ENCODE peak calls at places on chromosomes 13 and 19, in eight cellular contexts. One of them, this sample, is unnamed. For H3K4me1, the result is how much of the 10 kb centered on the place peaks cover.

GRCh38 chr19:7860902-7861618 is 13.1 kb downstream of the PRR36 start:
- DNase-seq in fibroblast of lung: no peak
- DNase-seq in IMR-90: no peak
- DNase-seq in heart left ventricle: no peak
- DNase-seq in breast epithelium: no peak
- DNase-seq in neuronal stem cell: no peak
- DNase-seq in thyroid gland: no peak
- DNase-seq in upper lobe of left lung: no peak
- DNase-seq in this sample: no peak

GRCh38 chr19:9065457-9066014 is 21.3 kb upstream of the OR1M1 start:
- DNase-seq in fibroblast of lung: no peak
- DNase-seq in thyroid gland: no peak
- DNase-seq in IMR-90: no peak
- DNase-seq in neuronal stem cell: no peak
- DNase-seq in heart left ventricle: no peak
- DNase-seq in breast epithelium: no peak
- DNase-seq in upper lobe of left lung: peak
- DNase-seq in this sample: no peak

GRCh38 chr13:33275916-33276315 is 9.6 kb downstream of the STARD13 start:
- DNase-seq in heart left ventricle: no peak
- DNase-seq in neuronal stem cell: no peak
- DNase-seq in upper lobe of left lung: no peak
- DNase-seq in IMR-90: peak
- DNase-seq in breast epithelium: no peak
- DNase-seq in fibroblast of lung: peak
- DNase-seq in thyroid gland: no peak
- DNase-seq in this sample: no peak

GRCh38 chr13:39040206-39040605 is 1.9 kb downstream of the NHLRC3 start:
- DNase-seq in IMR-90: no peak
- DNase-seq in fibroblast of lung: no peak
- DNase-seq in upper lobe of left lung: no peak
- DNase-seq in neuronal stem cell: no peak
- DNase-seq in heart left ventricle: no peak
- DNase-seq in thyroid gland: no peak
- DNase-seq in breast epithelium: no peak
- DNase-seq in this sample: no peak

GRCh38 chr19:29815231-29815630 is 3.4 kb downstream of the CCNE1 start:
- DNase-seq in IMR-90: no peak
- DNase-seq in breast epithelium: no peak
- DNase-seq in heart left ventricle: no peak
- DNase-seq in upper lobe of left lung: no peak
- DNase-seq in thyroid gland: no peak
- DNase-seq in fibroblast of lung: no peak
- DNase-seq in neuronal stem cell: no peak
- DNase-seq in this sample: no peak

GRCh38 chr19:277131-277530 is 14.1 kb downstream of the PLPP2 start:
- DNase-seq in heart left ventricle: no peak
- DNase-seq in IMR-90: no peak
- DNase-seq in fibroblast of lung: no peak
- DNase-seq in upper lobe of left lung: no peak
- DNase-seq in neuronal stem cell: no peak
- DNase-seq in thyroid gland: no peak
- DNase-seq in breast epithelium: no peak
- DNase-seq in this sample: no peak

GRCh38 chr19:660793-661426 is 2.1 kb downstream of the RNF126 start:
- DNase-seq in neuronal stem cell: no peak
- DNase-seq in heart left ventricle: no peak
- DNase-seq in IMR-90: no peak
- DNase-seq in breast epithelium: no peak
- DNase-seq in fibroblast of lung: no peak
- DNase-seq in upper lobe of left lung: peak
- DNase-seq in thyroid gland: no peak
- DNase-seq in this sample: no peak

GRCh38 chr13:45770886-45771285 is 68.8 kb downstream of the CBY2 start:
- DNase-seq in heart left ventricle: no peak
- DNase-seq in fibroblast of lung: no peak
- DNase-seq in neuronal stem cell: no peak
- DNase-seq in thyroid gland: no peak
- DNase-seq in IMR-90: no peak
- DNase-seq in breast epithelium: no peak
- DNase-seq in upper lobe of left lung: no peak
- DNase-seq in this sample: no peak

GRCh38 chr19:24063312-24063711 is 23.7 kb upstream of the ZNF254 start:
- DNase-seq in IMR-90: no peak
- DNase-seq in fibroblast of lung: no peak
- DNase-seq in heart left ventricle: no peak
- DNase-seq in thyroid gland: no peak
- DNase-seq in breast epithelium: no peak
- DNase-seq in neuronal stem cell: no peak
- DNase-seq in upper lobe of left lung: no peak
- DNase-seq in this sample: no peak

GRCh38 chr19:54106716-54107115 is 4.1 kb downstream of the NDUFA3 start:
- DNase-seq in neuronal stem cell: no peak
- DNase-seq in upper lobe of left lung: no peak
- DNase-seq in heart left ventricle: no peak
- DNase-seq in IMR-90: no peak
- DNase-seq in fibroblast of lung: no peak
- DNase-seq in breast epithelium: no peak
- DNase-seq in thyroid gland: no peak
- DNase-seq in this sample: no peak

GRCh38 chr19:31140717-31141116 is 208.5 kb downstream of the TSHZ3 start:
- DNase-seq in thyroid gland: no peak
- DNase-seq in breast epithelium: no peak
- DNase-seq in heart left ventricle: no peak
- DNase-seq in upper lobe of left lung: no peak
- DNase-seq in IMR-90: peak
- DNase-seq in neuronal stem cell: no peak
- DNase-seq in fibroblast of lung: peak
- DNase-seq in this sample: no peak

GRCh38 chr13:110340812-110341444 is 33.8 kb downstream of the COL4A2 start:
- DNase-seq in thyroid gland: peak
- DNase-seq in fibroblast of lung: peak
- DNase-seq in IMR-90: peak
- DNase-seq in heart left ventricle: peak
- DNase-seq in neuronal stem cell: no peak
- DNase-seq in upper lobe of left lung: no peak
- DNase-seq in breast epithelium: no peak
- DNase-seq in this sample: no peak

GRCh38 chr19:35703343-35703742 is 1.0 kb upstream of the ZBTB32 start:
- DNase-seq in thyroid gland: no peak
- DNase-seq in upper lobe of left lung: no peak
- DNase-seq in fibroblast of lung: no peak
- DNase-seq in breast epithelium: no peak
- DNase-seq in heart left ventricle: no peak
- DNase-seq in neuronal stem cell: no peak
- DNase-seq in IMR-90: no peak
- DNase-seq in this sample: no peak

GRCh38 chr19:662207-662961 is 630 bp downstream of the RNF126 start:
- DNase-seq in upper lobe of left lung: peak
- DNase-seq in heart left ventricle: peak
- DNase-seq in IMR-90: peak
- DNase-seq in thyroid gland: peak
- DNase-seq in neuronal stem cell: no peak
- DNase-seq in breast epithelium: no peak
- DNase-seq in fibroblast of lung: peak
- DNase-seq in this sample: peak

GRCh38 chr13:80504453-80504852 is 163.5 kb upstream of the SPRY2 start:
- DNase-seq in heart left ventricle: no peak
- DNase-seq in IMR-90: no peak
- DNase-seq in breast epithelium: no peak
- DNase-seq in neuronal stem cell: no peak
- DNase-seq in thyroid gland: no peak
- DNase-seq in fibroblast of lung: no peak
- DNase-seq in upper lobe of left lung: no peak
- DNase-seq in this sample: no peak

GRCh38 chr13:51803018-51803417 is 945 bp downstream of the DHRS12 start:
- DNase-seq in breast epithelium: no peak
- DNase-seq in IMR-90: no peak
- DNase-seq in neuronal stem cell: no peak
- DNase-seq in fibroblast of lung: no peak
- DNase-seq in heart left ventricle: no peak
- DNase-seq in upper lobe of left lung: no peak
- DNase-seq in thyroid gland: peak
- DNase-seq in this sample: no peak

GRCh38 chr13:43006893-43007631 is 15.0 kb upstream of the EPSTI1 start:
- DNase-seq in upper lobe of left lung: no peak
- DNase-seq in neuronal stem cell: no peak
- DNase-seq in fibroblast of lung: peak
- DNase-seq in IMR-90: peak
- DNase-seq in breast epithelium: no peak
- DNase-seq in thyroid gland: peak
- DNase-seq in heart left ventricle: no peak
- DNase-seq in this sample: no peak
- H3K4me1 ChIP-seq in upper lobe of left lung: under half
- H3K4me1 ChIP-seq in neuronal stem cell: under half
- H3K4me1 ChIP-seq in fibroblast of lung: under half
- H3K4me1 ChIP-seq in IMR-90: under half
- H3K4me1 ChIP-seq in breast epithelium: under half
- H3K4me1 ChIP-seq in thyroid gland: under half
- H3K4me1 ChIP-seq in heart left ventricle: under half
- H3K4me1 ChIP-seq in this sample: under half

DNA sequence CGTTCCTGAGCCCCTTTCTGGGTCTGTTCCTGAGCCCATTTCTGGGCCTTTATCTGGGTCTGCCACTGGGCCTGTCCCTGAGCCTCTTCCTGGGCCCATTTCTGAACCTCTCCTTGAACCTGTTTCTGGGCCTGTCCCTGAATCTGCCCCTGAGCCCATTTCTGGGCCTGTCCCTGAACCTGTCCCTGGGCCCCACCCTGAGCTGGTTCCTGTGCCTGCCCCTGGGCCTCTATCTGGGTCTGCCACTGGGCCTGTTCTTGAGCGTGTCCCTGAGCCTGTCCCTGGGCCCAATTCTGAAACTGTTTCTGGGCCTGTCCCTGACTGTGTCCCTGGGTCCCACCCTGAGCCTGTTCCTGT is 40.4 kb upstream of the GRTP1 start:
- DNase-seq in neuronal stem cell: no peak
- DNase-seq in IMR-90: no peak
- DNase-seq in breast epithelium: no peak
- DNase-seq in heart left ventricle: peak
- DNase-seq in upper lobe of left lung: no peak
- DNase-seq in thyroid gland: no peak
- DNase-seq in fibroblast of lung: no peak
- DNase-seq in this sample: no peak
- H3K4me1 ChIP-seq in neuronal stem cell: under half
- H3K4me1 ChIP-seq in IMR-90: under half
- H3K4me1 ChIP-seq in breast epithelium: under half
- H3K4me1 ChIP-seq in heart left ventricle: half or more
- H3K4me1 ChIP-seq in upper lobe of left lung: under half
- H3K4me1 ChIP-seq in thyroid gland: under half
- H3K4me1 ChIP-seq in fibroblast of lung: under half
- H3K4me1 ChIP-seq in this sample: under half

DNA sequence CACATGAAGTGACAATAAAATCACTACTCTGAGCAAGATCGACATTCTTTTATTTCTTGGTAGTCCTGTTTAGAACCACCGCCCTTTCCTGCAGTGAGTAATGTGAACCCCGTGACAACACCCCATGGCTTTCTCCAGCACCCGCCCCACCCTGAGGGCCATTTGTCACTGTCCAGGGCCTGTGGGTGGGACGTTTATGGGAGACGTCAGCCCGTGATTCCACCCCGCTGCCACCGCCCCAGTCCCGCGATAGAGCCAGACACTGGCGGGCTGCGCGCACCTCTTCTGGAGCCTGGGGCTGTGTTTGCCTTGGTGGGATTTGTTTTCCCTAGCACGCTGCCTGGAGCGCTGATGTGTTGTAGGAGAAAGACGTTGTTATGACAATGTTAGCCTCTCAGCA is 263.7 kb downstream of the TEX29 start:
- DNase-seq in IMR-90: no peak
- DNase-seq in heart left ventricle: no peak
- DNase-seq in fibroblast of lung: no peak
- DNase-seq in thyroid gland: no peak
- DNase-seq in upper lobe of left lung: peak
- DNase-seq in breast epithelium: no peak
- DNase-seq in neuronal stem cell: no peak
- DNase-seq in this sample: no peak
- H3K4me1 ChIP-seq in IMR-90: under half
- H3K4me1 ChIP-seq in heart left ventricle: under half
- H3K4me1 ChIP-seq in fibroblast of lung: under half
- H3K4me1 ChIP-seq in thyroid gland: under half
- H3K4me1 ChIP-seq in upper lobe of left lung: under half
- H3K4me1 ChIP-seq in breast epithelium: under half
- H3K4me1 ChIP-seq in neuronal stem cell: under half
- H3K4me1 ChIP-seq in this sample: under half

GRCh38 chr13:40637644-40638043 is 28.8 kb downstream of the FOXO1 start:
- DNase-seq in thyroid gland: no peak
- DNase-seq in fibroblast of lung: no peak
- DNase-seq in IMR-90: no peak
- DNase-seq in heart left ventricle: no peak
- DNase-seq in upper lobe of left lung: no peak
- DNase-seq in breast epithelium: no peak
- DNase-seq in neuronal stem cell: no peak
- DNase-seq in this sample: no peak

GRCh38 chr13:40631605-40632004 is 34.8 kb downstream of the FOXO1 start:
- DNase-seq in thyroid gland: no peak
- DNase-seq in breast epithelium: no peak
- DNase-seq in neuronal stem cell: no peak
- DNase-seq in heart left ventricle: no peak
- DNase-seq in fibroblast of lung: no peak
- DNase-seq in upper lobe of left lung: no peak
- DNase-seq in IMR-90: no peak
- DNase-seq in this sample: no peak

GRCh38 chr13:40639226-40639681 is 27.2 kb downstream of the FOXO1 start:
- DNase-seq in upper lobe of left lung: no peak
- DNase-seq in fibroblast of lung: no peak
- DNase-seq in neuronal stem cell: no peak
- DNase-seq in IMR-90: no peak
- DNase-seq in thyroid gland: no peak
- DNase-seq in breast epithelium: no peak
- DNase-seq in heart left ventricle: no peak
- DNase-seq in this sample: no peak

GRCh38 chr13:40632915-40633314 is 33.5 kb downstream of the FOXO1 start:
- DNase-seq in heart left ventricle: no peak
- DNase-seq in breast epithelium: no peak
- DNase-seq in thyroid gland: no peak
- DNase-seq in neuronal stem cell: no peak
- DNase-seq in fibroblast of lung: no peak
- DNase-seq in IMR-90: no peak
- DNase-seq in upper lobe of left lung: no peak
- DNase-seq in this sample: no peak

DNA sequence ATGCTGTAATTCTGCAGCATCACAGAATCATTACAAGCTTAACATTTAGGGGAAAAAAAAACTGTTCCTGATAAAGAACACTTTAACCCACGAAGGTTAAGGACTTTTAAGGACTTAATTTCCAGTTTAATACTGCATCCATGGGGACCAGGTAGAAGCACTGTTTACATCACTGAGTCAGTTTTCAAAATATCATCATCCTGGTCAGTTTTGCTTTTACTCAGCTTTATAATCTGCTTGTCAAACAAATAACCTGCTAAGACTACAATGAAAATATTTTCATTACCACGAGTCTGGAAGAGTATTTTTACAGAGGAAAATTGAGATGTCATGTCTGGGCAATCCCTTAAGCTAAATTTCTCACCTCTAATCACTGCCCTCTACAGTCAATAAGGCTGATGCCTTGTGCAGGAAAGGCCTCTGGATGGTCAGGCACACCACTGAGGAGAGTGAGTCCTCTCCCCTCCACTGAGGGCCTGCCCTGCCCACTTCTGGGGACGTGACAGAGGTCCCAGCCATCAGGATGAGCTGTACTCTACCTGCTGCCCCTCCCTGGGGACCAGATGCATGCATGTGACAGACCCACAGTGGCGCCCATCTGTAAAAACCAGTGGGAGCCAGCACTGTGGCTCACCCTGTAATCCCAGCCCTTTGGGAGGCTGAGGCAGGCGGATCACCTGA is 31.0 kb downstream of the FOXO1 start:
- DNase-seq in upper lobe of left lung: no peak
- DNase-seq in IMR-90: no peak
- DNase-seq in thyroid gland: no peak
- DNase-seq in fibroblast of lung: no peak
- DNase-seq in neuronal stem cell: no peak
- DNase-seq in heart left ventricle: no peak
- DNase-seq in breast epithelium: no peak
- DNase-seq in this sample: no peak
- H3K4me1 ChIP-seq in upper lobe of left lung: under half
- H3K4me1 ChIP-seq in IMR-90: under half
- H3K4me1 ChIP-seq in thyroid gland: under half
- H3K4me1 ChIP-seq in fibroblast of lung: under half
- H3K4me1 ChIP-seq in neuronal stem cell: under half
- H3K4me1 ChIP-seq in heart left ventricle: under half
- H3K4me1 ChIP-seq in breast epithelium: under half
- H3K4me1 ChIP-seq in this sample: under half

This sample was measured in effector memory CD4-positive, alpha-beta T cell.